ENCODE peak calls at places on chromosomes 5 and 9, in eight cellular contexts. Y is HEK293T, G is H4, Z is A549, I is small intestine, R is H9, A is ACHN, D is astrocyte of the spinal cord. Q is an unnamed sample.

GRCh38 chr5:154740483-154740882 is 14.7 kb upstream of the LARP1 start:
- DNase-seq in Y (no peak), G (peak), Z (no peak), I (no peak), R (no peak), A (no peak), D (peak), Q (no peak)

GRCh38 chr5:158699336-158699735 is 400.4 kb downstream of the EBF1 start:
- DNase-seq in Y (no peak), G (no peak), Z (no peak), I (no peak), R (no peak), A (no peak), D (no peak), Q (no peak)

GRCh38 chr9:92917176-92917800 is 30.0 kb upstream of the FGD3 start:
- DNase-seq in Y (no peak), G (no peak), Z (no peak), I (no peak), R (no peak), A (no peak), D (no peak), Q (no peak)

GRCh38 chr5:98214240-98215051 is 559.0 kb upstream of the RGMB start:
- DNase-seq in Y (no peak), G (peak), Z (no peak), I (no peak), R (no peak), A (no peak), D (peak), Q (peak)

GRCh38 chr5:75089137-75089536 is 36.8 kb upstream of the GCNT4 start:
- DNase-seq in Y (no peak), G (no peak), Z (no peak), I (no peak), R (no peak), A (no peak), D (no peak), Q (peak)

GRCh38 chr5:133251296-133252132 is 199.7 kb downstream of the HSPA4 start:
- DNase-seq in Y (no peak), G (peak), Z (no peak), I (peak), R (no peak), A (no peak), D (no peak), Q (no peak)

GRCh38 chr5:122400961-122401360 is 88.9 kb downstream of the SNCAIP start:
- DNase-seq in Y (no peak), G (no peak), Z (no peak), I (no peak), R (no peak), A (no peak), D (no peak), Q (no peak)

GRCh38 chr9:101737705-101738565 is 512 bp downstream of the GRIN3A start:
- DNase-seq in Y (peak), G (no peak), Z (peak), I (no peak), R (peak), A (no peak), D (no peak), Q (no peak)

GRCh38 chr9:127783111-127783621 is 2.7 kb upstream of the CDK9 start:
- DNase-seq in Y (no peak), G (no peak), Z (no peak), I (peak), R (no peak), A (no peak), D (no peak), Q (no peak)

GRCh38 chr5:138874771-138875628 is at the start of gene LRRTM2:
- DNase-seq in Y (peak), G (peak), Z (no peak), I (no peak), R (no peak), A (peak), D (peak), Q (peak)

GRCh38 chr5:35478856-35479682 is 138.6 kb upstream of the SPEF2 start:
- DNase-seq in Y (no peak), G (peak), Z (no peak), I (peak), R (no peak), A (peak), D (peak), Q (peak)

GRCh38 chr5:72556351-72557146 is 49.3 kb upstream of the ZNF366 start:
- DNase-seq in Y (no peak), G (peak), Z (peak), I (peak), R (peak), A (no peak), D (peak), Q (peak)

GRCh38 chr5:1161108-1161831 is 40.1 kb upstream of the SLC6A19 start:
- DNase-seq in Y (no peak), G (no peak), Z (no peak), I (peak), R (no peak), A (no peak), D (no peak), Q (no peak)

GRCh38 chr9:112582863-112583262 is 96.2 kb downstream of the KIAA1958 start:
- DNase-seq in Y (no peak), G (no peak), Z (no peak), I (no peak), R (no peak), A (no peak), D (no peak), Q (no peak)

GRCh38 chr5:27315541-27316282 is 277.3 kb upstream of the CDH9 start:
- DNase-seq in Y (no peak), G (peak), Z (no peak), I (no peak), R (peak), A (no peak), D (peak), Q (peak)

GRCh38 chr9:26375448-26375847 is 517.2 kb downstream of the CAAP1 start:
- DNase-seq in Y (no peak), G (peak), Z (no peak), I (no peak), R (no peak), A (no peak), D (peak), Q (no peak)

GRCh38 chr9:124210697-124211096 is 47.1 kb upstream of the NEK6 start:
- DNase-seq in Y (no peak), G (no peak), Z (no peak), I (peak), R (no peak), A (no peak), D (no peak), Q (no peak)

GRCh38 chr5:166503506-166503905 is 1787.9 kb upstream of the WWC1 start:
- DNase-seq in Y (no peak), G (no peak), Z (no peak), I (no peak), R (no peak), A (no peak), D (no peak), Q (no peak)

GRCh38 chr5:9624196-9624947 is 5.8 kb downstream of the TAS2R1 start:
- DNase-seq in Y (no peak), G (no peak), Z (no peak), I (no peak), R (no peak), A (peak), D (no peak), Q (no peak)

GRCh38 chr9:86387376-86387775 is 33.2 kb upstream of the TUT7 start:
- DNase-seq in Y (no peak), G (no peak), Z (no peak), I (no peak), R (no peak), A (no peak), D (no peak), Q (no peak)

GRCh38 chr9:129761293-129761900 is 8.6 kb upstream of the PTGES start:
- DNase-seq in Y (no peak), G (no peak), Z (no peak), I (peak), R (no peak), A (no peak), D (peak), Q (no peak)

GRCh38 chr9:129768486-129768885 is 15.6 kb upstream of the PTGES start:
- DNase-seq in Y (no peak), G (no peak), Z (no peak), I (no peak), R (no peak), A (no peak), D (no peak), Q (no peak)

GRCh38 chr5:74903165-74903787 is 37.1 kb upstream of the FAM169A start:
- DNase-seq in Y (peak), G (no peak), Z (peak), I (peak), R (peak), A (peak), D (no peak), Q (no peak)

GRCh38 chr5:150122158-150122510 is 33.5 kb downstream of the PDGFRB start:
- DNase-seq in Y (no peak), G (no peak), Z (peak), I (peak), R (peak), A (peak), D (no peak), Q (peak)

GRCh38 chr5:138077064-138077696 is 6.7 kb upstream of the WNT8A start:
- DNase-seq in Y (peak), G (peak), Z (peak), I (peak), R (peak), A (peak), D (peak), Q (peak)

GRCh38 chr9:122325124-122325523 is 45.7 kb upstream of the PTGS1 start:
- DNase-seq in Y (no peak), G (no peak), Z (no peak), I (no peak), R (no peak), A (no peak), D (peak), Q (no peak)

GRCh38 chr5:150801117-150801927 is 22.8 kb downstream of the SMIM3 start:
- DNase-seq in Y (peak), G (peak), Z (peak), I (peak), R (peak), A (peak), D (peak), Q (peak)

GRCh38 chr9:136945333-136946227 is 537 bp downstream of the C8G start:
- DNase-seq in Y (no peak), G (no peak), Z (no peak), I (no peak), R (no peak), A (no peak), D (no peak), Q (no peak)

GRCh38 chr9:74783408-74783807 is 104.3 kb downstream of the TRPM6 start:
- DNase-seq in Y (no peak), G (peak), Z (peak), I (no peak), R (no peak), A (no peak), D (peak), Q (peak)

GRCh38 chr5:172648008-172648359 is 6.9 kb downstream of the NEURL1B start:
- DNase-seq in Y (no peak), G (no peak), Z (no peak), I (peak), R (no peak), A (no peak), D (no peak), Q (no peak)

GRCh38 chr5:135050244-135050767 is 16.3 kb upstream of the PITX1 start:
- DNase-seq in Y (no peak), G (no peak), Z (no peak), I (no peak), R (peak), A (no peak), D (no peak), Q (no peak)

GRCh38 chr5:78574731-78575161 is 73.8 kb downstream of the LHFPL2 start:
- DNase-seq in Y (no peak), G (no peak), Z (no peak), I (peak), R (no peak), A (no peak), D (peak), Q (no peak)

GRCh38 chr9:74570879-74571512 is 73.9 kb downstream of the RORB start:
- DNase-seq in Y (peak), G (peak), Z (peak), I (peak), R (no peak), A (peak), D (peak), Q (peak)

GRCh38 chr9:110777201-110777842 is 108.7 kb downstream of the MUSK start:
- DNase-seq in Y (no peak), G (no peak), Z (no peak), I (peak), R (no peak), A (no peak), D (no peak), Q (no peak)